ENCODE peak calls at places on chromosome 20, in four cellular contexts. X, Y, I and T are unnamed samples.
A peak's percentile ranks its signal among the peaks of the same experiment; 100 is the strongest.

GRCh38 chr20:56422131-56422823 is 10.2 kb downstream of the CASS4 start:
- DNase-seq in X (no peak), Y (peak; percentile 93), I (peak; percentile 86), T (no peak)

GRCh38 chr20:61589055-61589385 is 337.0 kb downstream of the CDH4 start:
- DNase-seq in X (no peak), Y (no peak), I (peak; percentile 74), T (no peak)

GRCh38 chr20:6975326-6975725 is 207.8 kb downstream of the BMP2 start:
- DNase-seq in X (no peak), Y (no peak), I (no peak), T (no peak)

GRCh38 chr20:48817367-48818030 is 10.3 kb downstream of the PREX1 start:
- DNase-seq in X (no peak), Y (peak; percentile 75), I (no peak), T (no peak)

GRCh38 chr20:63706852-63707557 is 771 bp downstream of the ARFRP1 start:
- DNase-seq in X (peak; percentile 75), Y (peak; percentile 39), I (peak; percentile 80), T (no peak)

GRCh38 chr20:57544838-57545564 is 15.9 kb upstream of the PCK1 start:
- DNase-seq in X (no peak), Y (peak; percentile 6), I (no peak), T (no peak)

GRCh38 chr20:15875446-15875845 is 697.8 kb downstream of the KIF16B start:
- DNase-seq in X (no peak), Y (no peak), I (no peak), T (no peak)

GRCh38 chr20:36849333-36850065 is 26.4 kb upstream of the TLDC2 start:
- DNase-seq in X (no peak), Y (no peak), I (no peak), T (no peak)

GRCh38 chr20:54132612-54133433 is 41.0 kb downstream of the CYP24A1 start:
- DNase-seq in X (peak; percentile 63), Y (no peak), I (peak; percentile 98), T (peak; percentile 43)

GRCh38 chr20:34852298-34852697 is 20.4 kb downstream of the GGT7 start:
- DNase-seq in X (no peak), Y (no peak), I (no peak), T (no peak)

GRCh38 chr20:4041748-4042411 is 26.5 kb upstream of the RNF24 start:
- DNase-seq in X (peak; percentile 75), Y (peak; percentile 18), I (peak; percentile 89), T (no peak)

GRCh38 chr20:17610566-17611289 is 40.9 kb downstream of the DSTN start:
- DNase-seq in X (peak; percentile 59), Y (peak; percentile 31), I (no peak), T (no peak)
- H3K9ac ChIP-seq in X (no peak overlapping the region), Y (no peak overlapping the region), I (no peak overlapping the region), T (no peak overlapping the region)

DNA sequence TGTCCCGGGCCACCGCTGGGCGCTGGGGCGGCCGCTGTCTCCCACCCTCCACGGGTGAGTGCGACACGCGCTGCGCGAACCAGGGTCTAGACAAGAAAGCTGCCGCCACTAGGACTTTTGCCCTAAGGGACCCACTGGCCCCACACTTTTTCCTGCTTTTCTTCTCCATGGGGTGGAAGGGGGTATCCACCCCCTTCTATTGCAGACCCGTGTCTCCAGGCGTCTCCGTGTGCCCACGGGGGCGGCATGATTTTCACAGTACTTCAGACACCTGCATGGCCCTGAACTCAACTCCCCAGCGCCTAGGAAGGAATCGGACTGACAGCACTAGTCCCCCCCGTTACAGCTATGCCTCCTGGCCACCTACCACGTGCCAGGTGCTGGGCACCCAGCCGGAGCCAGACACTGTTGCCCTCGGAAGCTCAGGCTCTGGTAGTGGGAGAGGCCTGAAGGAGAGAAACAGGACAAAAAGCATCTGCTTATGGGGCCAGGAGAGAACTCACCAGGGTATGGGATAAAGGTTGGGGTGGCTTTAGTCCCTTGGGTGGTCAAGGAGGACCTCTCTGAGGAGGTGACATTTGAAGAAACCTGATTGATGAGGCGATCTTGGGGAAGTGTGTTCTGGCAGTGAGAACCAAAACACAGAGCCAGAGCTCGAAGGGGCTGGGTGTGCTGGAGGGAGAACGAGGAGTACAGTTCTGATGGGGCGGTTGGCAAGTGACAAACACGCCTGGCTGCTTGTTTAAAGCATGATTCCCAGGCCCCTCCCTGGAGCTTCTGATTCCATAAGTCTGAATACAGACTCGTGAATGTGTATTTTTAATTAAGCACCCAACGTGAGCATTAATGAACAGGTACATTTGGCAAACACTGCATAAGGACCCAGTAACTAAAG is 622 bp upstream of the NFATC2 start:
- DNase-seq in X (no peak), Y (no peak), I (no peak), T (no peak)
- H3K9ac ChIP-seq in X (no peak overlapping the region), Y (peak overlapping the region; percentile 53), I (no peak overlapping the region), T (peak overlapping the region; percentile 28)

GRCh38 chr20:62652051-62652893 is 10.0 kb downstream of the SLCO4A1 start:
- DNase-seq in X (no peak), Y (peak; percentile 96), I (peak; percentile 99), T (no peak)

GRCh38 chr20:62651285-62652021 is 9.2 kb downstream of the SLCO4A1 start:
- DNase-seq in X (peak; percentile 58), Y (no peak), I (no peak), T (no peak)

GRCh38 chr20:62649140-62649539 is 6.8 kb downstream of the SLCO4A1 start:
- DNase-seq in X (no peak), Y (no peak), I (no peak), T (no peak)

GRCh38 chr20:62652894-62653305 is 10.6 kb downstream of the SLCO4A1 start:
- DNase-seq in X (no peak), Y (no peak), I (no peak), T (no peak)

DNA sequence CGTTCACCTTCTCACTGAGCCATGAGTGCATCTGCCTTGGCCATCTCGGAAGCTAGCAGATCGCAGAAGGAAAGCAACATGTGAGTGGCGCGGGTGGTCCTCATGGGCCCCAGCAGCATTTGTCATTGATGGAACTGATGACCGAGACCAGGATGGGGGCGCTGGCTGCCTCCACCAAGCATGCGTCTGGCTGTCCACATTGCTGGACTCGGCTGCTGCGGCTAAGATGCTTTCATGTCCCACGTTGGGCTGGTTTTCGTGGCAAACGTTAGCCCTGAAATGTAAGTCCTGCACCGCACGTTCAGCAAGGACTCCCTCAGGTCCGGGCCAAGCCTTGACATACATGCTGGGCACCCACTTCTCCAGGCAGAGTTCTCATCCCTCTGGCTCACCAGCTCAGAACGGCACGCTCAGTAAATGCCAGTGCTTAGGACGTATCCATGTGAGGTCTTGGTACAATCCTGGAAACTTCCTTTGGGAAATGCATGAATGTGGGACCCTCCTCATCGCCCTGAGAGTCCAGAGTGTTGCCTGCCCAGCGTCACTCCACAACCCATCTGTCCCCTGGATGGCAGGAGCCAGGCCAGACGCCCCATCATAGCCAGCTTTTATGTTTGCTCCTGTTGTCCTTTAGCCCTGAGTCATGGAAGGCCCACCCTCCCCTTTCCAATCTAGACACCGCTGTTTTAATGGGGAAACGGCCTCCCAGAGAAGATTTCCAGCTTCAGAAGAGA is 8.4 kb downstream of the SLCO4A1 start:
- DNase-seq in X (no peak), Y (no peak), I (no peak), T (no peak)
- H3K9ac ChIP-seq in X (no peak overlapping the region), Y (no peak overlapping the region), I (no peak overlapping the region), T (no peak overlapping the region)

DNA sequence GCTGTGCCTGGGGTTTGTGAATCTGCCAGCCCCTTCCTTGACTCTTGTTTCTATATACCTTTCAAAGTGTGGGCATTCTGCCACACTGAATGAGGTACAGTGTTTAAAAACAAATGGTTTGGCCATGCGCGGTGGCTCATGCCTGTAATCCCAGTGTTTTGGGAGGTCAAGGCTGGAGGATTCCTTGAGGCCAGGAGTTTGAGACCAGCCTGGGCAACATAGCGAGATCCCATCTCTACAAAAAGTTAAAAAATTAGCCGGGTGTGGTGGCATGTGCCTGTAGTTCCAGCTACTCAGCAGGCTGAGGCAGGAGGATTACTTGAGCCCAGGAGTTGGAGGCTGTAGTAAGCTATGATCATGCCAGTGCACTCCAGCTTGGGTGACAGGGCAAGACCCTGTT is 5.8 kb downstream of the FAM83D start:
- DNase-seq in X (no peak), Y (no peak), I (no peak), T (no peak)
- H3K9ac ChIP-seq in X (no peak overlapping the region), Y (peak overlapping the region; percentile 1), I (no peak overlapping the region), T (peak overlapping the region; percentile 1)